ENCODE peak calls at places on chromosomes 13 and 19, in six cellular contexts. H, U, J, G, Z and I are unnamed samples.

GRCh38 chr19:21532904-21533303 is 27.5 kb downstream of the ZNF429 start:
- ATAC-seq in H (no peak), U (no peak), J (no peak), G (no peak), Z (no peak), I (no peak)

GRCh38 chr13:22880756-22881701 is 299.8 kb upstream of the SGCG start:
- ATAC-seq in H (no peak), U (no peak), J (no peak), G (no peak), Z (no peak), I (no peak)

GRCh38 chr13:73849292-73849691 is 284.9 kb downstream of the KLF12 start:
- ATAC-seq in H (peak), U (no peak), J (peak), G (peak), Z (no peak), I (no peak)

GRCh38 chr19:40466219-40467006 is at the start of gene SPTBN4:
- ATAC-seq in H (peak), U (no peak), J (no peak), G (peak), Z (no peak), I (no peak)

GRCh38 chr13:28533049-28533436 is 38.1 kb upstream of the FLT1 start:
- ATAC-seq in H (peak), U (no peak), J (no peak), G (no peak), Z (no peak), I (no peak)

GRCh38 chr13:108534728-108535127 is 94.7 kb upstream of the MYO16 start:
- ATAC-seq in H (no peak), U (no peak), J (no peak), G (no peak), Z (no peak), I (no peak)

GRCh38 chr19:13979224-13979623 is 26.9 kb downstream of the RFX1 start:
- ATAC-seq in H (no peak), U (peak), J (no peak), G (no peak), Z (no peak), I (peak)

GRCh38 chr13:42110410-42111155 is 62.1 kb downstream of the DGKH start:
- ATAC-seq in H (peak), U (peak), J (peak), G (peak), Z (peak), I (peak)

GRCh38 chr13:29771247-29771646 is 79.2 kb downstream of the UBL3 start:
- ATAC-seq in H (peak), U (no peak), J (peak), G (peak), Z (no peak), I (no peak)

GRCh38 chr13:33740134-33740538 is 77.8 kb upstream of the RFC3 start:
- ATAC-seq in H (no peak), U (no peak), J (no peak), G (no peak), Z (no peak), I (no peak)

GRCh38 chr13:89688908-89689307 is 1658.6 kb upstream of the MIR17HG start:
- ATAC-seq in H (no peak), U (peak), J (no peak), G (no peak), Z (no peak), I (no peak)

GRCh38 chr13:26179344-26179743 is 42.8 kb downstream of the RNF6 start:
- ATAC-seq in H (no peak), U (no peak), J (no peak), G (no peak), Z (no peak), I (no peak)

GRCh38 chr13:60372141-60372540 is 24.9 kb upstream of the TDRD3 start:
- ATAC-seq in H (no peak), U (no peak), J (no peak), G (no peak), Z (no peak), I (no peak)

GRCh38 chr13:48304132-48304876 is 753 bp downstream of the RB1 start:
- ATAC-seq in H (peak), U (peak), J (no peak), G (peak), Z (peak), I (no peak)

GRCh38 chr19:2474232-2475017 is 1.5 kb upstream of the GADD45B start:
- ATAC-seq in H (peak), U (peak), J (peak), G (peak), Z (peak), I (peak)

GRCh38 chr19:2475702-2476450 is at the start of gene GADD45B:
- ATAC-seq in H (peak), U (peak), J (peak), G (peak), Z (peak), I (peak)

GRCh38 chr19:2476451-2477140 is 669 bp downstream of the GADD45B start:
- ATAC-seq in H (peak), U (peak), J (peak), G (peak), Z (peak), I (peak)

GRCh38 chr19:2477141-2477710 is 1.3 kb downstream of the GADD45B start:
- ATAC-seq in H (peak), U (no peak), J (no peak), G (peak), Z (no peak), I (no peak)

DNA sequence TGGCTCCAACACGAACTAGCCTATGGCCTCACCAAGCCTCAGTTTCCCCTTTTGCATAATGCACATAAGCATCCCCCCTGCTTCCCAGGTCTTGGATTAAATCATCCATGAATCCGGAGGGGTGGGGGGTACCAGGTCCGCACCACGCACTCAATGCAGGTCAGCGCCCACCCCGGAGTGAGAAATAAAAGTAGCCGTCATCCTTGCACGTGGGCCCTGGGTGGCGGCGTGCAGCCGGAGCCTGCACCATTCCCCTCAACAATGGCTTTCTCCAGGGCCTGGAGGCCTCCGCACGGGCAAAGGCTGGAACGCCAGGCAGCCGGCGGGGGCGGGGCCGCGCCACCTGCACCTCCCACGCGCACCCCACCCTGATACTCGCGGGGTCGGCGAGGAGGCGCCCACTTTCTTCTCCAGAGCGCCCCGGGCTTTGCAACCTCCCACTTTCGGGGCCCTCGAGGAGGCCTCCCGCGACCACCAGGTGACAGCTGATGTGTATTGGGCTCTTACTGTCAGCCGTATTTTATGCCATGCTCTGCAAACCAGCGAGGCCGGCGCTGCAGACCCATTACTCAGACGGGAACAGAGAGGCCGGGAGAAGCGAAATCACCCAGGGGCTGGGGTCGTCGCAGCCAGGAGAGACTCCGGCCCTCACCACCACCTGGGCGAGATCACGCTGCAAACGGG is 767 bp upstream of the GADD45B start:
- ATAC-seq in H (peak), U (peak), J (peak), G (peak), Z (peak), I (peak)
- TF ChIP-seq POLR2A in H (no peak), U (no peak), J (no peak), G (no peak), Z (no peak), I (no peak)

GRCh38 chr19:2608602-2608922 is 93.9 kb downstream of the GNG7 start:
- ATAC-seq in H (no peak), U (no peak), J (no peak), G (no peak), Z (no peak), I (no peak)

GRCh38 chr19:2612619-2613249 is 89.8 kb downstream of the GNG7 start:
- ATAC-seq in H (no peak), U (no peak), J (no peak), G (no peak), Z (no peak), I (no peak)

GRCh38 chr19:2613507-2614295 is 88.8 kb downstream of the GNG7 start:
- ATAC-seq in H (peak), U (peak), J (peak), G (peak), Z (peak), I (no peak)

GRCh38 chr19:2611483-2612464 is 90.7 kb downstream of the GNG7 start:
- ATAC-seq in H (no peak), U (no peak), J (peak), G (no peak), Z (no peak), I (no peak)

DNA sequence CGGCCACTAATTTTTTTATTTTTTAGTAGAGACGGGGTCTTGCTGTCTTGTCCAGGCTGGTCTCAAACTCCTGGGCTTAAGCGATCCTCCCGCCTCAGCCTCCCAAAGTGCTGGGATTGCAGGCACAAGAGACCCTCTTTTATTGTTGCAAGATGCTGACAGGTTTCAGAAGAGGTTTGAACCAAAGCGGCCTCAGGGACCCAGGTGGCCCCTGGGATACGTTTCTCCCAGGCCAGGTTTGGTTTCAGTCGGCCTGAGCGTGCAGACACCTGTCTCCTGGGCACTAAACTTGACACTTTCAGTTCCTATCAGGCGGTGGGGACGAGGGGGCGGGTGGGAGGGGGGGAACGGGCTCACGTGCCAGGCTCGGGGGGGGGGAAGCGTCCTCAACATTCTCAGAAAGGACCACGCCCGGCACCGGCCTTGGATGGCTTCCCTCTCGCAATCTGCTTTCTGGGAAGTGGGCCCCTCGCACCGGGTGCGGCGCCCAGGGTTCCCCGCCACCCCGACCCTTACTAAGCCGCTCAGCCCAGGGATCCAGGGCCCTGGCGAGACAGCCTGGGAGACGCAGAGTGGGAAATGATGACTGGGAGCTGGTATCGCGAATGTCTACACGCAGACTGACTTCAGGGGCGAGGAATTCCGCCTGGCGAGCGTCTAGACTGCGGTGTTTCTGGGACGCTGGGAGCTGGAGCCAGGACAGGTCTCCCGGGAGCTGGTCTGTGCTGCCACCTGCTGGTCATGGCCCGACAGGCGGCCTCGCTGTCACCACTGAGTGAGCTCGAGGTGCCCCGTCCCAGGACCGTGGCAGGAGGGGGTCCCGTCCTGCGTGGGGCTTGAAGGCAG is 91.6 kb downstream of the GNG7 start:
- ATAC-seq in H (peak), U (peak), J (peak), G (peak), Z (peak), I (peak)
- TF ChIP-seq POLR2AphosphoS5 in H (no peak), U (peak), J (peak), G (no peak), Z (no peak), I (peak)

GRCh38 chr19:2607712-2608601 is 94.5 kb downstream of the GNG7 start:
- ATAC-seq in H (no peak), U (no peak), J (no peak), G (peak), Z (no peak), I (no peak)

GRCh38 chr19:2604747-2605329 is 97.7 kb downstream of the GNG7 start:
- ATAC-seq in H (no peak), U (no peak), J (no peak), G (no peak), Z (no peak), I (no peak)

GRCh38 chr19:2609389-2610116 is 92.9 kb downstream of the GNG7 start:
- ATAC-seq in H (no peak), U (no peak), J (no peak), G (peak), Z (no peak), I (no peak)
- TF ChIP-seq POLR2A in H (no peak), U (no peak), J (no peak), G (peak), Z (no peak), I (no peak)

GRCh38 chr19:10020851-10021250 is 7.6 kb downstream of the RDH8 start:
- ATAC-seq in H (no peak), U (no peak), J (no peak), G (no peak), Z (no peak), I (no peak)
- TF ChIP-seq POLR2AphosphoS5 in H (no peak), U (no peak), J (no peak), G (no peak), Z (no peak), I (no peak)